ENCODE peak calls at places on chromosomes 16 and 17, in ten cellular contexts. V is tibial nerve; L is stomach; R is A549; D is heart left ventricle; J is RPMI7951; Z is naive thymus-derived CD8-positive, alpha-beta T cell; C is GM19239; N is NCI-H2081; S is stimulated activated CD8-positive, alpha-beta memory T cell treated with anti-CD3 and anti-CD28 coated beads, Interleukin-7, amount 100 ng/mL, for 1 hour. W is an unnamed sample.

GRCh38 chr16:28205117-28205899 is 6.5 kb downstream of the XPO6 start:
- DNase-seq in V (no peak), L (no peak), R (no peak), D (no peak), J (no peak), Z (no peak), C (no peak), N (no peak), S (no peak), W (no peak)

GRCh38 chr16:89623511-89624232 is 10.2 kb downstream of the DPEP1 start:
- DNase-seq in V (no peak), L (no peak), R (no peak), D (no peak), J (peak), Z (no peak), C (no peak), N (no peak), S (no peak), W (no peak)

GRCh38 chr17:20022701-20023100 is 13.5 kb downstream of the SPECC1 start:
- DNase-seq in V (no peak), L (no peak), R (no peak), D (no peak), J (no peak), Z (no peak), C (no peak), N (no peak), S (no peak), W (no peak)

GRCh38 chr17:48048321-48049140 is at the start of gene NFE2L1:
- DNase-seq in V (peak), L (peak), R (peak), D (peak), J (peak), Z (no peak), C (no peak), N (peak), S (no peak), W (peak)

GRCh38 chr17:43927101-43927935 is 15.0 kb downstream of the PPY start:
- DNase-seq in V (no peak), L (peak), R (no peak), D (no peak), J (no peak), Z (no peak), C (no peak), N (no peak), S (no peak), W (no peak)

GRCh38 chr17:72116692-72117469 is 3.9 kb upstream of the SOX9 start:
- DNase-seq in V (no peak), L (no peak), R (no peak), D (no peak), J (no peak), Z (no peak), C (no peak), N (no peak), S (no peak), W (no peak)

GRCh38 chr17:62966426-62967110 is 533 bp downstream of the TANC2 start:
- DNase-seq in V (peak), L (peak), R (peak), D (no peak), J (peak), Z (no peak), C (peak), N (peak), S (peak), W (peak)

GRCh38 chr17:41959336-41960095 is 7.1 kb upstream of the CNP start:
- DNase-seq in V (no peak), L (no peak), R (peak), D (no peak), J (peak), Z (no peak), C (no peak), N (peak), S (no peak), W (peak)

GRCh38 chr17:66964083-66964771 is at the start of gene CACNG4:
- DNase-seq in V (no peak), L (no peak), R (no peak), D (no peak), J (no peak), Z (no peak), C (no peak), N (peak), S (no peak), W (no peak)

GRCh38 chr16:20409398-20410152 is at the start of gene ACSM5:
- DNase-seq in V (peak), L (peak), R (no peak), D (peak), J (peak), Z (no peak), C (peak), N (no peak), S (no peak), W (no peak)

GRCh38 chr16:28003021-28003865 is 60.3 kb downstream of the GSG1L start:
- DNase-seq in V (no peak), L (no peak), R (no peak), D (no peak), J (no peak), Z (no peak), C (no peak), N (no peak), S (no peak), W (no peak)

GRCh38 chr16:66030036-66030435 is 336.5 kb upstream of the CDH5 start:
- DNase-seq in V (no peak), L (no peak), R (no peak), D (no peak), J (peak), Z (no peak), C (no peak), N (no peak), S (no peak), W (no peak)

GRCh38 chr17:28396635-28397239 is 9.3 kb downstream of the SLC46A1 start:
- DNase-seq in V (no peak), L (no peak), R (no peak), D (no peak), J (no peak), Z (no peak), C (no peak), N (no peak), S (no peak), W (no peak)

GRCh38 chr17:76623271-76624146 is 20.0 kb downstream of the ST6GALNAC1 start:
- DNase-seq in V (peak), L (peak), R (peak), D (peak), J (peak), Z (peak), C (peak), N (peak), S (peak), W (peak)

GRCh38 chr16:77376358-77376757 is 58.5 kb downstream of the ADAMTS18 start:
- DNase-seq in V (no peak), L (no peak), R (peak), D (no peak), J (no peak), Z (no peak), C (no peak), N (no peak), S (no peak), W (no peak)

GRCh38 chr16:27772093-27772820 is 222.3 kb downstream of the KATNIP start:
- DNase-seq in V (no peak), L (no peak), R (no peak), D (no peak), J (no peak), Z (no peak), C (no peak), N (no peak), S (no peak), W (no peak)

GRCh38 chr17:62662855-62663254 is 35.4 kb downstream of the MRC2 start:
- DNase-seq in V (no peak), L (no peak), R (no peak), D (no peak), J (no peak), Z (no peak), C (no peak), N (no peak), S (no peak), W (no peak)

W was measured in lung microvascular endothelial cell.